ENCODE peak calls at places on chromosomes 2 and 18, in six cellular contexts. V, U, Z, D, R and G are unnamed samples.

GRCh38 chr18:79972720-79973119 is 8.3 kb downstream of the HSBP1L1 start:
- DNase-seq in D (no peak), V (no peak), Z (no peak), R (no peak), U (no peak), G (no peak)

GRCh38 chr2:176584333-176584732 is 315.1 kb downstream of the MTX2 start:
- DNase-seq in R (no peak), V (no peak), U (no peak), D (no peak), Z (no peak), G (peak)

GRCh38 chr18:57813245-57813644 is 10.1 kb upstream of the ATP8B1 start:
- DNase-seq in R (peak), Z (no peak), V (peak), U (no peak), D (no peak), G (peak)

GRCh38 chr2:162143969-162144368 is 8.1 kb downstream of the GCG start:
- DNase-seq in R (no peak), U (no peak), V (no peak), D (no peak), Z (no peak), G (no peak)

GRCh38 chr2:45008296-45009129 is 739 bp downstream of the SIX2 start:
- DNase-seq in Z (no peak), D (peak), U (peak), V (no peak), R (no peak), G (no peak)

GRCh38 chr2:128472789-128473174 is 154.1 kb upstream of the HS6ST1 start:
- DNase-seq in Z (no peak), U (no peak), V (no peak), R (no peak), D (no peak), G (peak)

GRCh38 chr2:98148968-98149697 is 62.2 kb downstream of the VWA3B start:
- DNase-seq in V (no peak), Z (peak), U (peak), D (no peak), R (no peak), G (peak)

GRCh38 chr2:224042191-224042696 is 3.2 kb upstream of the SERPINE2 start:
- DNase-seq in V (no peak), R (no peak), Z (peak), D (no peak), U (no peak), G (peak)

GRCh38 chr2:74131901-74132300 is 15.8 kb downstream of the BOLA3 start:
- DNase-seq in V (no peak), Z (no peak), D (no peak), U (no peak), R (no peak), G (no peak)

GRCh38 chr2:24015562-24016375 is 5.9 kb downstream of the MFSD2B start:
- DNase-seq in V (peak), D (no peak), R (no peak), U (no peak), Z (no peak), G (peak)

GRCh38 chr2:240569998-240570530 is 1.8 kb downstream of the RNPEPL1 start:
- DNase-seq in V (no peak), D (peak), Z (no peak), U (peak), R (peak), G (no peak)

GRCh38 chr2:159208449-159208848 is 78.1 kb downstream of the WDSUB1 start:
- DNase-seq in R (no peak), Z (no peak), U (no peak), D (peak), V (no peak), G (no peak)

GRCh38 chr2:26648516-26648915 is 7.3 kb upstream of the CIB4 start:
- DNase-seq in R (peak), Z (no peak), U (peak), V (no peak), D (peak), G (no peak)

GRCh38 chr2:200044453-200044852 is 89.1 kb downstream of the MAIP1 start:
- DNase-seq in V (no peak), D (no peak), Z (no peak), R (no peak), U (no peak), G (no peak)

GRCh38 chr2:216827073-216827725 is 32.7 kb downstream of the TNP1 start:
- DNase-seq in Z (peak), U (no peak), V (peak), D (no peak), R (no peak), G (no peak)

GRCh38 chr2:24272161-24272802 is 88.1 kb downstream of the ITSN2 start:
- DNase-seq in Z (no peak), V (no peak), D (no peak), R (no peak), U (no peak), G (peak)

GRCh38 chr2:119756837-119757236 is 2.9 kb upstream of the PTPN4 start:
- DNase-seq in R (peak), U (peak), D (peak), Z (no peak), V (peak), G (peak)

GRCh38 chr2:64731306-64731654 is 77.6 kb upstream of the SERTAD2 start:
- DNase-seq in U (no peak), Z (no peak), V (no peak), R (no peak), D (no peak), G (no peak)

GRCh38 chr2:186349508-186349907 is 136.6 kb upstream of the ZC3H15 start:
- DNase-seq in V (peak), U (no peak), D (no peak), R (no peak), Z (peak), G (peak)

GRCh38 chr2:3762771-3763447 is 59.5 kb downstream of the DCDC2C start:
- DNase-seq in V (no peak), D (no peak), Z (no peak), R (no peak), U (no peak), G (no peak)

GRCh38 chr2:239193426-239193825 is 207.4 kb downstream of the HDAC4 start:
- DNase-seq in D (peak), R (no peak), U (peak), Z (no peak), V (no peak), G (no peak)

GRCh38 chr2:195660265-195660890 is 3.4 kb downstream of the SLC39A10 start:
- DNase-seq in Z (peak), U (peak), R (peak), V (peak), D (peak), G (peak)

GRCh38 chr2:11500702-11501303 is 33.0 kb upstream of the GREB1 start:
- DNase-seq in U (no peak), D (no peak), Z (no peak), V (no peak), R (no peak), G (no peak)

GRCh38 chr18:14179306-14179705 is 47.1 kb upstream of the ZNF519 start:
- DNase-seq in Z (no peak), R (no peak), V (no peak), D (no peak), U (no peak), G (no peak)

GRCh38 chr18:78676622-78677482 is 302.8 kb upstream of the SALL3 start:
- DNase-seq in Z (no peak), U (no peak), V (no peak), D (no peak), R (no peak), G (no peak)

GRCh38 chr2:213068681-213069359 is 82.6 kb downstream of the IKZF2 start:
- DNase-seq in D (no peak), U (no peak), R (no peak), V (no peak), Z (peak), G (no peak)

GRCh38 chr18:75654928-75655745 is 227.6 kb upstream of the SMIM21 start:
- DNase-seq in V (no peak), U (no peak), R (no peak), Z (peak), D (no peak), G (no peak)

GRCh38 chr2:240960963-240961876 is 37.2 kb upstream of the SNED1 start:
- DNase-seq in R (peak), U (no peak), D (no peak), Z (no peak), V (no peak), G (peak)

GRCh38 chr2:45993476-45993991 is 303.7 kb upstream of the EPAS1 start:
- DNase-seq in U (peak), Z (peak), D (peak), R (peak), V (no peak), G (peak)

GRCh38 chr18:57273194-57273593 is 79.2 kb upstream of the ST8SIA3 start:
- DNase-seq in V (no peak), Z (no peak), U (no peak), D (no peak), R (no peak), G (no peak)

GRCh38 chr2:100978582-100979051 is 23.5 kb upstream of the RPL31 start:
- DNase-seq in D (peak), U (no peak), R (peak), Z (peak), V (no peak), G (peak)

GRCh38 chr18:59631583-59632181 is 65.5 kb downstream of the CCBE1 start:
- DNase-seq in R (no peak), U (no peak), V (no peak), D (no peak), Z (peak), G (peak)

GRCh38 chr18:23226930-23227728 is 91.8 kb downstream of the CABLES1 start:
- DNase-seq in U (no peak), V (no peak), D (peak), Z (peak), R (no peak), G (peak)

GRCh38 chr18:74724186-74724585 is 126.5 kb downstream of the ZNF407 start:
- DNase-seq in U (no peak), D (no peak), Z (no peak), R (no peak), V (peak), G (peak)

GRCh38 chr2:61435291-61435690 is 35.6 kb downstream of the USP34 start:
- DNase-seq in V (no peak), D (no peak), U (no peak), Z (no peak), R (no peak), G (no peak)

GRCh38 chr18:48948112-48949050 is 2.4 kb downstream of the SMAD7 start:
- DNase-seq in D (no peak), Z (peak), U (peak), V (no peak), R (peak), G (peak)

GRCh38 chr2:39381653-39382052 is 55.4 kb downstream of the MAP4K3 start:
- DNase-seq in D (no peak), V (no peak), R (no peak), Z (no peak), U (no peak), G (no peak)

GRCh38 chr18:9106800-9107574 is 4.5 kb downstream of the NDUFV2 start:
- DNase-seq in V (no peak), D (no peak), R (no peak), Z (no peak), U (no peak), G (no peak)
- H3K4me3 ChIP-seq in V (no peak), D (no peak), R (no peak), Z (no peak), U (no peak), G (no peak)

DNA sequence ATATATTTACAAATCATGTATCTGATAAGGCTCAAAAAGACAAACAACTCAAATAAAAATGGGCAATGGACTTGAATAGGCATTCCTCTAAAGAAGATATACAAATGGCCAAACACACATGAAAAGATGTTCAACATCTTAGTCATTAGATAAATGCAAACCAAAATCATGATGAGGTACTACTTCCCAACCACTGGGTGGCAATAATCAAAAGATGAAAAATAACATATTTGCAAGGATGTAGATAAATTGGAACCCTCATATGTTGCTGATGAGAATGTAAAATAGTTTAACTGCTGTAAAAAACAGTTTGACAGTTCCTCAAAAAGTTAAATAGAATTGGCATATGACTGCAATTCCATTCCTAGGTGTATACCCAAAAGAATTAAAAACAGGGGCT is 132.3 kb downstream of the TTC32 start:
- DNase-seq in V (no peak), U (no peak), Z (peak), R (no peak), D (no peak), G (peak)
- TF ChIP-seq CTCF in V (no peak), U (peak), Z (peak), R (no peak), D (no peak), G (peak)

GRCh38 chr18:3661989-3662388 is 212.0 kb downstream of the TGIF1 start:
- DNase-seq in Z (no peak), R (no peak), U (no peak), D (no peak), V (no peak), G (no peak)

GRCh38 chr18:3665780-3666525 is 216.0 kb downstream of the TGIF1 start:
- DNase-seq in U (peak), R (peak), Z (peak), D (peak), V (peak), G (peak)

GRCh38 chr18:3664563-3665178 is 214.7 kb downstream of the TGIF1 start:
- DNase-seq in Z (peak), D (no peak), V (no peak), U (no peak), R (no peak), G (no peak)

GRCh38 chr18:3665187-3665586 is 215.2 kb downstream of the TGIF1 start:
- DNase-seq in R (no peak), V (no peak), D (no peak), Z (no peak), U (no peak), G (no peak)

DNA sequence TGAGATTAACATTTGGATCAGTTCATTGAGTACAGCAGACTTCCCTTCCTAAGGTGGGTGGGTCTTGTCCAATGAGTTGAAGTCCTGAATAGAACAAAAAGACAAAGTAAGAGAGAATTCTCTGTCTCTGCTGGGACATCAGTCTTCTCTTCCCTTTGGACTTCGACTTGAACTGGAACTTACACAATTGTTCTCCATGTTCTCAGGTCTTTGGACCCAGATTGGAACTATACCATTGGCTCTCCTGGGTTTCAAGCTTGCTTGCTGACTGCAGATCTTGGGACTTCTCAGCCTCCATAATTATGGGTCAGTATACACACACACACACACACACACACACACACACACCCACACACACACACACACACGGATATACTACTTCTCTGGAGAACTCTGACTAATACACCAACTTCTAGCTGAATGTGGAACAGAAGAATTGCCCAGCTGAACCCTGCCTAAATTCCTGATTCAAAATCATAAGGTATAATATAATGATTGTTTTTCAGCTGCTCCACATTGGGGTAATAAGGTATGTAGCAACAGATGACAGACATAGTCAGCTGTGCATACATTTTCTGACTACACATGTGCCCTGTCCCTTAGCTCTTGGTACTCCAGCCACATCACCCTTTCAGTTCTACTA is 214.0 kb downstream of the TGIF1 start:
- DNase-seq in D (no peak), U (no peak), V (no peak), Z (no peak), R (no peak), G (no peak)
- H3K4me3 ChIP-seq in D (no peak), U (no peak), V (no peak), Z (no peak), R (no peak), G (no peak)

GRCh38 chr2:144239306-144239705 is 280.6 kb downstream of the ZEB2 start:
- DNase-seq in Z (no peak), V (no peak), D (no peak), U (no peak), R (no peak), G (no peak)
- TF ChIP-seq CTCF in Z (no peak), V (no peak), D (no peak), U (no peak), R (no peak), G (no peak)

GRCh38 chr2:113129519-113130078 is 2.2 kb downstream of the IL1RN start:
- DNase-seq in D (no peak), R (no peak), U (no peak), V (no peak), Z (no peak), G (no peak)
- H3K4me3 ChIP-seq in D (no peak), R (no peak), U (no peak), V (no peak), Z (no peak), G (no peak)